ENCODE peak calls at places on chromosomes 3 and 15, in four cellular contexts. N is IMR-90, R is mesendoderm, C is H9. P is an unnamed sample.

GRCh38 chr15:67915374-67916050 is 75.7 kb upstream of the RNU6-1 start:
- DNase-seq in N (no peak), R (peak), C (no peak), P (no peak)

GRCh38 chr3:99522147-99522546 is 116.2 kb upstream of the COL8A1 start:
- DNase-seq in N (no peak), R (no peak), C (no peak), P (no peak)

GRCh38 chr3:172640751-172641150 is 70.1 kb downstream of the NCEH1 start:
- DNase-seq in N (no peak), R (no peak), C (no peak), P (no peak)

GRCh38 chr15:28935316-28935715 is 49.5 kb downstream of the APBA2 start:
- DNase-seq in N (no peak), R (peak), C (peak), P (no peak)

GRCh38 chr3:10373686-10374261 is 52.9 kb upstream of the SEC13 start:
- DNase-seq in N (peak), R (peak), C (no peak), P (no peak)

GRCh38 chr3:4981688-4982494 is 2.7 kb downstream of the BHLHE40 start:
- DNase-seq in N (peak), R (peak), C (no peak), P (no peak)

GRCh38 chr3:126983653-126984390 is 907 bp downstream of the PLXNA1 start:
- DNase-seq in N (no peak), R (peak), C (peak), P (peak)

GRCh38 chr3:29609007-29609805 is 328.3 kb downstream of the RBMS3 start:
- DNase-seq in N (no peak), R (no peak), C (no peak), P (no peak)

GRCh38 chr3:139846729-139847128 is 88.3 kb upstream of the CLSTN2 start:
- DNase-seq in N (no peak), R (no peak), C (no peak), P (no peak)

GRCh38 chr3:147614210-147614609 is 205.0 kb downstream of the ZIC1 start:
- DNase-seq in N (no peak), R (no peak), C (no peak), P (no peak)

GRCh38 chr3:121794264-121794983 is 40.4 kb downstream of the IQCB1 start:
- DNase-seq in N (no peak), R (no peak), C (no peak), P (no peak)

GRCh38 chr3:90054306-90054705 is 946.9 kb downstream of the EPHA3 start:
- DNase-seq in N (no peak), R (no peak), C (no peak), P (no peak)

GRCh38 chr3:57892423-57892822 is 115.8 kb upstream of the FLNB start:
- DNase-seq in N (peak), R (no peak), C (no peak), P (no peak)

GRCh38 chr3:57890874-57891273 is 117.3 kb upstream of the FLNB start:
- DNase-seq in N (peak), R (no peak), C (no peak), P (no peak)

GRCh38 chr3:57893668-57894067 is 114.6 kb upstream of the FLNB start:
- DNase-seq in N (no peak), R (no peak), C (no peak), P (no peak)

GRCh38 chr3:57893156-57893555 is 115.1 kb upstream of the FLNB start:
- DNase-seq in N (no peak), R (no peak), C (no peak), P (no peak)

DNA sequence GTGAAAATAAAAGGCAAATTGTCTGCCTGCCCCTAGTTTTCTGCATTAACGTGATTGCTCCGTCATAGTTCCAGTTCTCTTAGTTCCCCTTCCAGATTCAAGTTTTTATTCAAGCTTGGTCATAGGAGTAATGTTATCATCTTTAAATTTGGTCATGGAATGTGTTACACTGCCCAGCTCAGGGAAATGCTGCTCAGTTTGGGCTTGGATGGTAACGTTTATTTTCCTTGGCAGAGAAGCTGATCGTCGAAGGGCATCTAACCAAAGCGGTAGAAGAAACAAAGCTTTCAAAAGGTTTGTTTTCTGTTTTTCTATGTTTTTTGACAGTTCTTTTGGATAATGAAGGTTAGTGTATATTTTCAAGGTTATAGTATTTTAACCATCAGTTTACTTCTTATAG is 118.4 kb upstream of the FLNB start:
- DNase-seq in N (peak), R (no peak), C (no peak), P (no peak)
- H3K56ac ChIP-seq in N (no peak), R (no peak), C (no peak), P (no peak)

DNA sequence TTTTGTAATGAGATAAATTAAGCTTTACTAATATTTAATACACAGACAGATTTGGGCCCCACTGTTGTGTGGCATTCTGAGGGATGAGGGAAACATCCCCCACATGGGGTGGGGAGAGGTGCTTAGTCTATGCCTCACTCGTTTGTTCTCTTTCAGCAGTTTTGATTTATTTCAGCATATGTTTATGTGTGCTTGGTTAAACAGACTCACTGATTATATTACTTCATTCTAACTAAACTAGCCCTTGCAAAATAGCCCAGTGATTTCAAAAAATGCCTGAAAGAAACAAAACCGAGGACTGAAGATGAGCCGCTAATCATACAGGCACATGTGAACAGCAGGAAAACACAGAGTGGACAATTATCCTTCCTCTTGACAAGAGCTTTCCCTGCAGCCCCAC is 27.2 kb downstream of the TNFAIP8L3 start:
- DNase-seq in N (peak), R (no peak), C (no peak), P (no peak)
- H3K56ac ChIP-seq in N (no peak), R (no peak), C (no peak), P (no peak)

GRCh38 chr15:97140216-97140615 is 809.7 kb downstream of the NR2F2 start:
- DNase-seq in N (no peak), R (peak), C (no peak), P (no peak)
- H3K56ac ChIP-seq in N (no peak), R (no peak), C (no peak), P (no peak)

GRCh38 chr3:165406425-165406824 is 210.2 kb upstream of the SLITRK3 start:
- DNase-seq in N (no peak), R (no peak), C (no peak), P (no peak)
- H3K56ac ChIP-seq in N (no peak), R (no peak), C (no peak), P (no peak)

DNA sequence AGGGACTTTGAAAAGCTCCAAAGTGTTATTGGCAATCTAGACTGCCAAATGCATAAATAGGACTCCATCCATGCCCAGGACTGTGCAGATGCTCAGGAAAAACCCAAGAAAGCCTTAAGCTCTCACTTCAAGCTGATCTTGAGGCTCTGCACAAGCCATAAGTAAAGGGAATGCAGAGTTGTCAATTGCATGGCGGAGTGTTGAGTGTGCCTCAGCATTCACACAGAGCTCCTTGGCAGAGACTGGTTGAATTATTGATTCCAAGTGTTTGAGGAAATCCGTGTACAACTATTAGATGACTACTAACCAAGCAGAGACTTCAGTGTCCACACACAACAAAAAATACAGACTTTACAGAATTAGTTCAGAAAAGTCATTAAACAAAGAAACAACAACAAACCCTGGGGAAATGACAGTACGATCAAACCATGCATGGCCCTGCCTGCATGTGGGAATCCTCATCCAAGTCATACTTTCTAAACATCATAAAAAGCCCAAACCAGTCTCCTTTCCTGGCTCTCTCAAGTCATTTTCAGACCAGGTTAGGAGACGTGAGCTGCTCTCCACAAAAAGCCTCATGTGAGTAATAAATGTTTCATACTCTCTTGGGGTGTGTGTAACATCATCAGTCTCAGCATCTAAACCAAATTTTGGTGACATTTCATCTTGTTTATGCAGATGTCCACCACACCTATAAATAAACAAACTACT is 18.7 kb downstream of the GREM1 start:
- DNase-seq in N (peak), R (no peak), C (no peak), P (no peak)
- H3K56ac ChIP-seq in N (no peak), R (no peak), C (no peak), P (no peak)